ENCODE peak calls at places on chromosomes 4 and X, in eight cellular contexts. V is skeletal muscle cell, E is A549, F is body of pancreas, Z is fibroblast of pulmonary artery, M is BJ, H is GM23248, O is upper lobe of right lung. U is an unnamed sample.

GRCh38 chr4:82779032-82779431 is 19.6 kb downstream of the SCD5 start:
- DNase-seq in M (no peak), H (no peak), O (no peak), V (no peak), F (no peak), E (no peak), Z (no peak), U (no peak)

GRCh38 chr4:22434895-22435294 is 81.0 kb downstream of the ADGRA3 start:
- DNase-seq in H (peak), M (no peak), O (no peak), V (peak), E (no peak), F (peak), Z (peak), U (peak)

GRCh38 chr4:10115657-10116624 is 658 bp downstream of the WDR1 start:
- DNase-seq in F (peak), V (no peak), E (peak), H (peak), M (no peak), Z (no peak), O (peak), U (no peak)

GRCh38 chrX:319579-320125 is 1.1 kb upstream of the GTPBP6 start:
- DNase-seq in H (peak), V (no peak), E (no peak), M (no peak), F (peak), O (peak), Z (no peak), U (no peak)

GRCh38 chr4:100124715-100125114 is 65.6 kb downstream of the DDIT4L start:
- DNase-seq in V (no peak), E (no peak), F (no peak), Z (no peak), O (no peak), H (no peak), M (no peak), U (no peak)

GRCh38 chr4:95268819-95269565 is 279.8 kb downstream of the UNC5C start:
- DNase-seq in V (no peak), M (no peak), O (no peak), E (no peak), F (no peak), Z (peak), H (no peak), U (no peak)

GRCh38 chrX:2831471-2832228 is 2.9 kb downstream of the GYG2 start:
- DNase-seq in O (no peak), Z (no peak), F (no peak), V (no peak), M (no peak), H (no peak), E (no peak), U (no peak)

GRCh38 chrX:53605004-53605403 is 81.5 kb downstream of the HUWE1 start:
- DNase-seq in Z (peak), M (no peak), V (no peak), H (peak), E (no peak), O (no peak), F (no peak), U (no peak)

GRCh38 chr4:2637956-2638552 is 101.6 kb downstream of the FAM193A start:
- DNase-seq in F (peak), Z (no peak), O (peak), M (no peak), H (no peak), E (no peak), V (no peak), U (no peak)

GRCh38 chrX:147876849-147877646 is 34.7 kb upstream of the FMR1 start:
- DNase-seq in H (no peak), V (no peak), F (no peak), Z (no peak), M (no peak), O (no peak), E (no peak), U (no peak)

GRCh38 chr4:20698820-20699219 is 1.4 kb upstream of the PACRGL start:
- DNase-seq in O (no peak), Z (no peak), M (no peak), E (no peak), F (no peak), V (no peak), H (no peak), U (no peak)

GRCh38 chr4:58564695-58565094 is 1454.5 kb upstream of the IGFBP7 start:
- DNase-seq in M (no peak), H (no peak), Z (no peak), O (no peak), V (no peak), E (no peak), F (no peak), U (no peak)

GRCh38 chr4:152536545-152537182 is 772 bp upstream of the FBXW7 start:
- DNase-seq in F (no peak), V (no peak), E (peak), H (peak), O (no peak), Z (peak), M (no peak), U (peak)

GRCh38 chr4:82975792-82976191 is 34.8 kb downstream of the LIN54 start:
- DNase-seq in H (peak), V (no peak), O (no peak), Z (peak), M (peak), F (no peak), E (no peak), U (no peak)

GRCh38 chr4:137310593-137311490 is 221.5 kb downstream of the PCDH18 start:
- DNase-seq in V (peak), M (peak), Z (peak), E (no peak), O (no peak), H (peak), F (no peak), U (peak)

GRCh38 chr4:84579410-84579791 is 3.5 kb upstream of the CDS1 start:
- DNase-seq in M (no peak), F (no peak), H (no peak), O (no peak), E (no peak), V (no peak), Z (no peak), U (no peak)

DNA sequence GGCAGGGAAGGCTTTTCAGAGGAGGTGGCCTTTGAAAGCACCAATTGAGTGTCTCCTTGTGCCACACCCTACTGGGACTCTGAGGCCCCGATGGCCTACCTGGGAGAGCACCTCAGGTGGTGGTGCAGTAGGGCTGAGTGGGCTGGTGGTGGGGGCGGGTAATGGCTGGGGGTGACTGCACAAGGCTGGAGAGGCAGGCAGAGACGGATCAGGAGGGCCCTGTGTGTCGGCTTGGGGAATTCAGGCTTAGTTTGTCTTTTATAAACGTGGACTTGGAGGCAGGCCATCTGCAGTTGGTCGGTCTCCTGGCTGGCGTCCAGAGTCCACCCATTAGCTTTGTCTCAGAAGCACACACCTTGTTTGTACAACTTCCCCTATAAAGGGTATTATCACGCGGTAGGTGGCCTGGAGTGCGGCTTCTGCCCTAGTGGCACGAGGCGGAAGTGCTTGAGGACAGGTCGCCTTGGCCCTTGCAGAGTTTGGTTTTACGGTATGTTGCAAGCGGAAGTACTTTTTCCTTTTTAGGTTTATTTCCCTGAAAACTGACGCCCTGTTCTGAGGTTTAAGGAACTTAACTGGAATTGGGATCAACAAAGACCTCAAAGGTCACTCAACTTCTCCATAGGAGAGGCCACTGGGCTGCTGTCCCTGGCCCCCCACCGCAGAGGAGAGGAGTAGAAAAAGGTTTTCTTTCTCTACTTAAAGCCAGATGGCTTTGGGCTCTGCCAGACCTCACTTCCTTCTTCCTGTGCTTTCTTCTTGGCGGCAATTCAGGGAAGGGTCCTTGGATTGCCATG is 8.0 kb downstream of the TBC1D14 start:
- DNase-seq in M (no peak), O (peak), E (peak), H (no peak), F (peak), Z (peak), V (no peak), U (no peak)
- H3K4me3 ChIP-seq in M (no peak), O (no peak), E (no peak), H (no peak), F (no peak), Z (no peak), V (no peak), U (no peak)

GRCh38 chrX:107630031-107630689 is 1.9 kb downstream of the PRPS1 start:
- DNase-seq in O (no peak), Z (no peak), M (no peak), V (no peak), F (no peak), H (no peak), E (no peak), U (no peak)
- H3K4me3 ChIP-seq in O (no peak), Z (peak), M (peak), V (peak), F (no peak), H (peak), E (peak), U (peak)

GRCh38 chr4:161704040-161704439 is 459.8 kb downstream of the FSTL5 start:
- DNase-seq in V (no peak), Z (no peak), F (no peak), O (no peak), E (no peak), M (no peak), H (no peak), U (no peak)

GRCh38 chr4:161702287-161702686 is 461.5 kb downstream of the FSTL5 start:
- DNase-seq in F (no peak), O (no peak), V (no peak), Z (no peak), M (no peak), E (no peak), H (no peak), U (no peak)

GRCh38 chr4:161704653-161705052 is 459.1 kb downstream of the FSTL5 start:
- DNase-seq in O (no peak), H (no peak), E (no peak), F (no peak), Z (no peak), M (no peak), V (no peak), U (no peak)
- H3K4me3 ChIP-seq in O (no peak), H (no peak), E (no peak), F (no peak), Z (no peak), M (no peak), V (no peak), U (no peak)

GRCh38 chrX:37746268-37746931 is 33.5 kb upstream of the CYBB start:
- DNase-seq in V (no peak), F (peak), M (no peak), H (no peak), E (no peak), Z (no peak), O (no peak), U (no peak)

GRCh38 chrX:37745835-37746234 is 34.0 kb upstream of the CYBB start:
- DNase-seq in Z (no peak), O (no peak), F (peak), V (no peak), M (no peak), E (no peak), H (no peak), U (no peak)

GRCh38 chrX:37752941-37753340 is 26.9 kb upstream of the CYBB start:
- DNase-seq in O (no peak), H (no peak), E (no peak), F (no peak), M (no peak), V (no peak), Z (no peak), U (no peak)

GRCh38 chrX:37745354-37745753 is 34.5 kb upstream of the CYBB start:
- DNase-seq in F (peak), O (peak), H (peak), E (peak), Z (peak), V (peak), M (no peak), U (peak)

GRCh38 chrX:37746951-37747350 is 32.9 kb upstream of the CYBB start:
- DNase-seq in H (no peak), M (no peak), F (no peak), V (no peak), Z (no peak), O (no peak), E (no peak), U (no peak)
- H3K4me3 ChIP-seq in H (no peak), M (no peak), F (no peak), V (no peak), Z (no peak), O (no peak), E (no peak), U (no peak)